ENCODE peak calls at places on chromosomes 6 and 20, in four cellular contexts. F is omental fat pad; A is CD4-positive, alpha-beta T cell; W is H9. V is an unnamed sample.
A peak's percentile ranks its signal among the peaks of the same experiment; 100 is the strongest.

GRCh38 chr20:37976862-37977261 is 56.4 kb downstream of the TTI1 start:
- DNase-seq in F (no peak), A (no peak), W (no peak), V (no peak)

GRCh38 chr6:107606407-107606806 is 116.5 kb downstream of the SOBP start:
- DNase-seq in F (no peak), W (no peak), A (no peak), V (no peak)

GRCh38 chr6:102732908-102733307 is 1339.4 kb downstream of the GRIK2 start:
- DNase-seq in F (no peak), A (no peak), W (no peak), V (no peak)

GRCh38 chr6:138007014-138007472 is 100.2 kb downstream of the PERP start:
- DNase-seq in W (peak; percentile 65), F (no peak), A (peak; percentile 4), V (no peak)

GRCh38 chr6:119240257-119241123 is 109.1 kb downstream of the MAN1A1 start:
- DNase-seq in F (no peak), W (peak; percentile 38), A (no peak), V (no peak)

GRCh38 chr6:89475634-89476033 is 42.7 kb downstream of the ANKRD6 start:
- DNase-seq in F (no peak), W (no peak), A (no peak), V (no peak)

GRCh38 chr6:148934534-148934933 is 187.7 kb downstream of the UST start:
- DNase-seq in F (no peak), A (no peak), W (no peak), V (no peak)

GRCh38 chr6:41641352-41641925 is 3.2 kb downstream of the MDFI start:
- DNase-seq in F (no peak), A (no peak), W (no peak), V (no peak)

GRCh38 chr6:16936893-16937292 is 165.0 kb upstream of the STMND1 start:
- DNase-seq in F (no peak), A (no peak), W (no peak), V (no peak)

GRCh38 chr6:13767121-13767794 is 47.1 kb downstream of the MCUR1 start:
- DNase-seq in A (peak; percentile 24), F (peak; percentile 29), W (peak; percentile 50), V (no peak)

GRCh38 chr6:117548797-117549301 is 53.5 kb downstream of the GOPC start:
- DNase-seq in W (no peak), F (no peak), A (peak; percentile 10), V (peak; percentile 36)

GRCh38 chr20:32911355-32911754 is 52.6 kb downstream of the EFCAB8 start:
- DNase-seq in A (no peak), F (no peak), W (no peak), V (no peak)

GRCh38 chr20:33578510-33578909 is 83.6 kb upstream of the C20orf144 start:
- DNase-seq in F (no peak), A (no peak), W (no peak), V (no peak)

GRCh38 chr20:36481380-36482043 is 59.8 kb upstream of the MYL9 start:
- DNase-seq in A (no peak), W (no peak), F (no peak), V (no peak)

GRCh38 chr20:37662261-37662660 is 31.6 kb upstream of the CTNNBL1 start:
- DNase-seq in A (no peak), W (no peak), F (no peak), V (no peak)

GRCh38 chr6:127120109-127120786 is 1.8 kb downstream of the RSPO3 start:
- DNase-seq in W (peak; percentile 32), F (no peak), A (no peak), V (no peak)

GRCh38 chr6:92623441-92623840 is 795.9 kb downstream of the EPHA7 start:
- DNase-seq in W (no peak), F (no peak), A (no peak), V (no peak)

GRCh38 chr20:53899351-53900167 is 170.8 kb downstream of the BCAS1 start:
- DNase-seq in W (no peak), A (peak; percentile 61), F (no peak), V (peak; percentile 31)

GRCh38 chr20:59723607-59724456 is 119.5 kb downstream of the PHACTR3 start:
- DNase-seq in F (no peak), W (no peak), A (no peak), V (no peak)

GRCh38 chr6:49326337-49326736 is 136.7 kb downstream of the MMUT start:
- DNase-seq in W (no peak), F (no peak), A (no peak), V (no peak)

GRCh38 chr6:44661221-44661609 is 273.7 kb downstream of the CDC5L start:
- DNase-seq in A (no peak), W (no peak), F (no peak), V (no peak)

GRCh38 chr20:53608456-53609413 is 15.1 kb upstream of the ZNF217 start:
- DNase-seq in A (no peak), F (no peak), W (peak; percentile 57), V (peak; percentile 20)

GRCh38 chr6:136549359-136550044 is 720 bp downstream of the MAP7 start:
- DNase-seq in A (no peak), F (no peak), W (peak; percentile 53), V (peak; percentile 16)

GRCh38 chr6:63975685-63976084 is 340.1 kb downstream of the PHF3 start:
- DNase-seq in A (no peak), W (no peak), F (no peak), V (no peak)

GRCh38 chr6:15290067-15290641 is 44.3 kb downstream of the JARID2 start:
- DNase-seq in A (no peak), W (no peak), F (no peak), V (no peak)

V was measured in natural killer cell.